ENCODE peak calls at places on chromosomes 11 and 22, in seven cellular contexts. One of them, this sample, is unnamed.

GRCh38 chr11:3802016-3802790 is 4.8 kb upstream of the NUP98 start:
- DNase-seq in ovary: no peak
- DNase-seq in H1: no peak
- DNase-seq in adrenal gland: no peak
- DNase-seq in prostate gland: no peak
- DNase-seq in tibial nerve: no peak
- DNase-seq in spleen: no peak
- DNase-seq in this sample: no peak

GRCh38 chr11:59573216-59573615 is 42.4 kb downstream of the OSBP start:
- DNase-seq in spleen: no peak
- DNase-seq in tibial nerve: no peak
- DNase-seq in adrenal gland: no peak
- DNase-seq in prostate gland: no peak
- DNase-seq in ovary: no peak
- DNase-seq in H1: no peak
- DNase-seq in this sample: no peak

GRCh38 chr11:84675631-84676030 is 951.5 kb downstream of the DLG2 start:
- DNase-seq in adrenal gland: no peak
- DNase-seq in spleen: no peak
- DNase-seq in H1: no peak
- DNase-seq in ovary: no peak
- DNase-seq in prostate gland: no peak
- DNase-seq in tibial nerve: no peak
- DNase-seq in this sample: no peak

GRCh38 chr11:45850446-45850845 is 3.2 kb downstream of the CRY2 start:
- DNase-seq in tibial nerve: no peak
- DNase-seq in ovary: no peak
- DNase-seq in prostate gland: no peak
- DNase-seq in spleen: no peak
- DNase-seq in H1: no peak
- DNase-seq in adrenal gland: no peak
- DNase-seq in this sample: no peak

GRCh38 chr22:28051787-28052356 is 132.8 kb upstream of the PITPNB start:
- DNase-seq in H1: peak; percentile 92
- DNase-seq in spleen: no peak
- DNase-seq in tibial nerve: peak; percentile 78
- DNase-seq in prostate gland: peak; percentile 44
- DNase-seq in adrenal gland: peak; percentile 73
- DNase-seq in ovary: peak; percentile 79
- DNase-seq in this sample: no peak

GRCh38 chr22:27866136-27867091 is 52.6 kb downstream of the PITPNB start:
- DNase-seq in spleen: no peak
- DNase-seq in adrenal gland: peak; percentile 67
- DNase-seq in H1: no peak
- DNase-seq in prostate gland: peak; percentile 23
- DNase-seq in ovary: peak; percentile 72
- DNase-seq in tibial nerve: peak; percentile 69
- DNase-seq in this sample: no peak

GRCh38 chr11:45736424-45736823 is 68.5 kb upstream of the SLC35C1 start:
- DNase-seq in ovary: no peak
- DNase-seq in prostate gland: peak; percentile 65
- DNase-seq in spleen: no peak
- DNase-seq in adrenal gland: no peak
- DNase-seq in H1: no peak
- DNase-seq in tibial nerve: no peak
- DNase-seq in this sample: no peak

GRCh38 chr11:93348931-93349330 is 18.4 kb downstream of the DEUP1 start:
- DNase-seq in prostate gland: no peak
- DNase-seq in ovary: no peak
- DNase-seq in tibial nerve: no peak
- DNase-seq in H1: no peak
- DNase-seq in adrenal gland: no peak
- DNase-seq in spleen: no peak
- DNase-seq in this sample: no peak

GRCh38 chr22:24807284-24807950 is 1.4 kb downstream of the SGSM1 start:
- DNase-seq in spleen: no peak
- DNase-seq in adrenal gland: peak; percentile 78
- DNase-seq in ovary: peak; percentile 24
- DNase-seq in H1: no peak
- DNase-seq in tibial nerve: peak; percentile 51
- DNase-seq in prostate gland: peak; percentile 45
- DNase-seq in this sample: no peak

GRCh38 chr11:130631119-130631518 is 182.7 kb downstream of the ADAMTS15 start:
- DNase-seq in ovary: no peak
- DNase-seq in spleen: no peak
- DNase-seq in adrenal gland: no peak
- DNase-seq in H1: no peak
- DNase-seq in tibial nerve: no peak
- DNase-seq in prostate gland: no peak
- DNase-seq in this sample: no peak

GRCh38 chr11:69912911-69913451 is 93.8 kb upstream of the FGF3 start:
- DNase-seq in H1: peak; percentile 50
- DNase-seq in tibial nerve: no peak
- DNase-seq in adrenal gland: no peak
- DNase-seq in spleen: peak; percentile 55
- DNase-seq in ovary: no peak
- DNase-seq in prostate gland: no peak
- DNase-seq in this sample: no peak

GRCh38 chr11:45218705-45219104 is 67.4 kb downstream of the SYT13 start:
- DNase-seq in prostate gland: no peak
- DNase-seq in spleen: no peak
- DNase-seq in adrenal gland: no peak
- DNase-seq in ovary: no peak
- DNase-seq in tibial nerve: no peak
- DNase-seq in H1: no peak
- DNase-seq in this sample: no peak

DNA sequence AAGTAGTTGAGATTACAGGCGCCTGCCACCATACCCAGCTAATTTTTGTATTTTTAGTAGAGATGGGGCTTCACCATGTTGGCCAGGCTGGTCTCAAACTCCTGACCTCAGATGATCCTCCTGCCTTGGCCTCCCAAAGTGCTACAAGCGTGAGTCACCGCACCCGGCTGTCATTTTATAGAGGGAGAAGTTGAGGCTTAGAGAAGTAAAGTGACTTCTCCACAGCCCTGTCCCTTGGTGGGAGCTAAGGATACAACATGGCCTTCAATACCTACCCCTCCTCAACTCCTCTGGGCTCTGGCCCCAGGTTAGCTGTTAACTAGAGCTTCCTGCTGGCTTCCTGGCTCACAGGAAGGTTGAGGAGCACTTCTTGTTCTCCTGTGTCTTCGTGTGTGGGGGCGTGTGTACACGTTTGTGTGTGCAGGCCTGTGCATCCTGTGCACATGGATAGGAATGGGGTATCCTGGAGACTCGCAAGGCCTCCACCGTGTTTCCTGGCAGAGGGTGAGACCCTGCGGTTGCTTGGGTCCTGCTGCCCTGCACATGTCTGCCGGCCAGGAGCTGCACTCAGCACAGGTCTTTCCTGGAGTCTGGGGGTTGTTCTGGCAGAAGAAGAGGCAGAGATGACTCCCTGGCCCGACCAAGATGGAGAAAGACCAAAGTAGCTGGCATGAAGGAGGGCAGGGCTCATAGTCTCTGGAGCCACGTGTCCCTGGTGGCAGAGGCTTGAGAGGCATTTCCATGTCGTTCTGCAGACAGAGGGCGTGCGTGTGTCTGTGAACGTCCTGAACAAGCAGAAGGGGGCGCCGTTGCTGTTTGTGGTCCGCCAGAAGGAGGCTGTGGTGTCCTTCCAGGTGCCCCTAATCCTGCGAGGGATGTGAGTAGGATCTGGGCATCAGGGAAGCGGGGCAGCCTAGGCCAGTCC is 2.4 kb downstream of the SIDT2 start:
- DNase-seq in tibial nerve: peak; percentile 81
- DNase-seq in prostate gland: peak; percentile 65
- DNase-seq in adrenal gland: peak; percentile 75
- DNase-seq in H1: peak; percentile 89
- DNase-seq in spleen: peak; percentile 91
- DNase-seq in ovary: peak; percentile 74
- DNase-seq in this sample: no peak
- TF ChIP-seq POLR2A in tibial nerve: no peak
- TF ChIP-seq POLR2A in prostate gland: no peak
- TF ChIP-seq POLR2A in adrenal gland: no peak
- TF ChIP-seq POLR2A in H1: no peak
- TF ChIP-seq POLR2A in spleen: no peak
- TF ChIP-seq POLR2A in ovary: no peak
- TF ChIP-seq POLR2A in this sample: no peak

GRCh38 chr11:48123934-48124755 is 92.5 kb upstream of the OR4B1 start:
- DNase-seq in ovary: no peak
- DNase-seq in spleen: no peak
- DNase-seq in prostate gland: no peak
- DNase-seq in adrenal gland: no peak
- DNase-seq in tibial nerve: no peak
- DNase-seq in H1: no peak
- DNase-seq in this sample: peak; percentile 66
- H3K27ac ChIP-seq in ovary: no peak overlapping the region
- H3K27ac ChIP-seq in spleen: no peak overlapping the region
- H3K27ac ChIP-seq in prostate gland: no peak overlapping the region
- H3K27ac ChIP-seq in adrenal gland: no peak overlapping the region
- H3K27ac ChIP-seq in tibial nerve: no peak overlapping the region
- H3K27ac ChIP-seq in H1: no peak overlapping the region
- H3K27ac ChIP-seq in this sample: no peak overlapping the region

DNA sequence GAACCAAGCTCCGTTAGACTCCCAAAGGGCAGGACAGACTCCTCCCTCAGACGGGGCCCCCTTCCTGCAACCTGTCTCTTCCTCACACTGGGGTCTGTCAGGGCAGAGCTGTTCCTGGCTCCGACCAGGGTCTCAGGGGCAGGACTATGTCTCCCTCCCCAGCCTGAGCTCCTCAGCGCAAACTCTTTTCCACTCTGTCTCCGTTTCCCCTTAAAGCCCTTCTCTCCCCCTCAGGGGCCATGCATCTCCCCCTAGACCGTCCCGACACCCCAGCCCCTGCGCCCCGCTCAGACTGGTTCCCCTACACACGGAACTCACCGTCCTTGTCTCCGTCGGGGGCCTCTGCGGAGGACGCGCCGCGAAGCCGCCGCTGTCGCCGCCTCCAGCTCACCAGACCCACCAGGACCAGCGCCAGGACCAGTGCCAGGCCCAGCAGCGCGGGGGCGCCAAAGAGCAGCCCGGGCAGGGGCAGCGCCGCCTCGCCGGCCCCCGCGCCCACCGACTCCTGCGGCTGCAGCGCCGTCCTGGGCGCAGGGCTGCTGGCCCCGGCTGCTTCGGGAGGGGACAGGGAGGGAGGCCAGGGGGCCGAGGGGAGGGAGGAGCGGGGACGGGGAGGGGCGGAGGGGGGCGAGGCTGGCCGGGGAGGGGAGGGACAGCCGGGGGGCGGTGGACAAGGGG is 684 bp downstream of the TNFRSF13C start:
- DNase-seq in ovary: no peak
- DNase-seq in tibial nerve: peak; percentile 51
- DNase-seq in H1: peak; percentile 95
- DNase-seq in prostate gland: peak; percentile 43
- DNase-seq in spleen: peak; percentile 95
- DNase-seq in adrenal gland: peak; percentile 81
- DNase-seq in this sample: no peak
- H3K27me3 ChIP-seq in ovary: no peaks in the 10 kb centered on the region
- H3K27me3 ChIP-seq in tibial nerve: no peaks in the 10 kb centered on the region
- H3K27me3 ChIP-seq in H1: peaks cover 63% of the 10 kb centered on the region
- H3K27me3 ChIP-seq in prostate gland: no peaks in the 10 kb centered on the region
- H3K27me3 ChIP-seq in spleen: no peaks in the 10 kb centered on the region
- H3K27me3 ChIP-seq in adrenal gland: no peaks in the 10 kb centered on the region
- H3K27me3 ChIP-seq in this sample: peaks cover 40% of the 10 kb centered on the region

GRCh38 chr11:60889869-60890311 is 16.5 kb downstream of the PRPF19 start:
- DNase-seq in prostate gland: no peak
- DNase-seq in tibial nerve: no peak
- DNase-seq in spleen: no peak
- DNase-seq in H1: no peak
- DNase-seq in ovary: no peak
- DNase-seq in adrenal gland: no peak
- DNase-seq in this sample: no peak
- TF ChIP-seq POLR2A in prostate gland: no peak
- TF ChIP-seq POLR2A in tibial nerve: no peak
- TF ChIP-seq POLR2A in spleen: no peak
- TF ChIP-seq POLR2A in H1: no peak
- TF ChIP-seq POLR2A in ovary: no peak
- TF ChIP-seq POLR2A in adrenal gland: no peak
- TF ChIP-seq POLR2A in this sample: no peak

GRCh38 chr22:26406118-26406517 is 22.9 kb upstream of the ASPHD2 start:
- DNase-seq in H1: no peak
- DNase-seq in adrenal gland: no peak
- DNase-seq in tibial nerve: no peak
- DNase-seq in prostate gland: no peak
- DNase-seq in ovary: no peak
- DNase-seq in spleen: no peak
- DNase-seq in this sample: no peak

GRCh38 chr22:26403827-26404226 is 25.2 kb upstream of the ASPHD2 start:
- DNase-seq in tibial nerve: no peak
- DNase-seq in ovary: no peak
- DNase-seq in prostate gland: no peak
- DNase-seq in adrenal gland: no peak
- DNase-seq in H1: no peak
- DNase-seq in spleen: no peak
- DNase-seq in this sample: no peak

GRCh38 chr22:26401726-26402125 is 27.3 kb upstream of the ASPHD2 start:
- DNase-seq in adrenal gland: no peak
- DNase-seq in ovary: no peak
- DNase-seq in H1: no peak
- DNase-seq in tibial nerve: no peak
- DNase-seq in prostate gland: no peak
- DNase-seq in spleen: no peak
- DNase-seq in this sample: no peak

GRCh38 chr22:26409705-26410376 is 19.2 kb upstream of the ASPHD2 start:
- DNase-seq in spleen: no peak
- DNase-seq in ovary: no peak
- DNase-seq in tibial nerve: no peak
- DNase-seq in H1: no peak
- DNase-seq in adrenal gland: no peak
- DNase-seq in prostate gland: no peak
- DNase-seq in this sample: no peak

DNA sequence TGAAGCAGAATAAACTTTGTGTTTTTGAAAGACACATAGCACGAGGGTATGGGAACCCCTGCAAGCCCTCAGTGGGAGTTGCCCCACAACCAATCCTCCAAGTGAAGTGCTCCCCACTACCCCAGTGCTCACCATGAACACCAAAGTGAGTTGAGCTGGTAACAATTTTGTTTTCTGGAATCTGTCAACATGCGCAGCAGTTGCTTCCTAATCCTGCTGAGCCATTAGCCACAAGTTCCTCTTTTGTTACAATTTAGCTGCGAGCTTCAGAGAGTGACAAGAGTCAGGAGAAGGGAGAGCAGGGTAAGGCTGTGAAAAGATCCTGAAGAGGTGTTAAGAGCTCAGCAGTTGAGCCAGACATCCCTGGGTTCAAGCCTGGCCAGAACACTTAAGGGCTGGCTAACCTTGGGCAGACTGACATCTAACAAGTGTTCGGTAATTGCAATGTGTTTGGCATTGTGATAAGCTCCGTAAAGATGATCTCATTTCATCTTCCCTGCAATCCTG is 24.2 kb upstream of the ASPHD2 start:
- DNase-seq in adrenal gland: no peak
- DNase-seq in H1: no peak
- DNase-seq in prostate gland: no peak
- DNase-seq in spleen: no peak
- DNase-seq in tibial nerve: no peak
- DNase-seq in ovary: no peak
- DNase-seq in this sample: no peak
- H3K27ac ChIP-seq in adrenal gland: no peak overlapping the region
- H3K27ac ChIP-seq in H1: no peak overlapping the region
- H3K27ac ChIP-seq in prostate gland: no peak overlapping the region
- H3K27ac ChIP-seq in spleen: no peak overlapping the region
- H3K27ac ChIP-seq in tibial nerve: no peak overlapping the region
- H3K27ac ChIP-seq in ovary: no peak overlapping the region
- H3K27ac ChIP-seq in this sample: no peak overlapping the region

GRCh38 chr11:14078941-14079522 is 116.5 kb downstream of the SPON1 start:
- DNase-seq in H1: no peak
- DNase-seq in adrenal gland: no peak
- DNase-seq in prostate gland: no peak
- DNase-seq in tibial nerve: no peak
- DNase-seq in spleen: no peak
- DNase-seq in ovary: no peak
- DNase-seq in this sample: no peak
- H3K27me3 ChIP-seq in H1: no peaks in the 10 kb centered on the region
- H3K27me3 ChIP-seq in adrenal gland: no peaks in the 10 kb centered on the region
- H3K27me3 ChIP-seq in prostate gland: no peaks in the 10 kb centered on the region
- H3K27me3 ChIP-seq in tibial nerve: no peaks in the 10 kb centered on the region
- H3K27me3 ChIP-seq in spleen: no peaks in the 10 kb centered on the region
- H3K27me3 ChIP-seq in ovary: no peaks in the 10 kb centered on the region
- H3K27me3 ChIP-seq in this sample: no peaks in the 10 kb centered on the region